ENCODE peak calls at places on chromosomes 3 and 15, in nine cellular contexts. B is CD4-positive, alpha-beta T cell; I is GM23338; A is kidney; W is epithelial cell of esophagus; H is foreskin fibroblast; L is dorsolateral prefrontal cortex; K is ovary; F is uterus. Q is an unnamed sample.

GRCh38 chr3:106215047-106215446 is 346.2 kb upstream of the CBLB start:
- DNase-seq in K (no peak), I (no peak), B (no peak), H (no peak), W (no peak), L (no peak), A (no peak), F (no peak), Q (no peak)

GRCh38 chr3:131602011-131602779 is 99.4 kb upstream of the MRPL3 start:
- DNase-seq in I (no peak), B (no peak), F (no peak), K (no peak), H (no peak), A (no peak), W (no peak), L (no peak), Q (no peak)

GRCh38 chr15:62301993-62302665 is 137.0 kb upstream of the C2CD4B start:
- DNase-seq in K (no peak), B (no peak), H (no peak), L (no peak), I (no peak), F (peak; percentile 38), W (no peak), A (no peak), Q (no peak)

GRCh38 chr15:61037031-61037430 is 192.1 kb downstream of the RORA start:
- DNase-seq in B (no peak), W (no peak), I (no peak), L (no peak), K (no peak), H (no peak), A (no peak), F (no peak), Q (no peak)

GRCh38 chr3:194555175-194556062 is 68.6 kb upstream of the ATP13A3 start:
- DNase-seq in B (no peak), I (no peak), K (no peak), F (no peak), L (no peak), W (no peak), A (no peak), H (no peak), Q (no peak)

GRCh38 chr3:42080452-42080872 is 10.7 kb upstream of the TRAK1 start:
- DNase-seq in A (no peak), H (peak; percentile 65), L (peak; percentile 24), I (no peak), B (no peak), W (peak; percentile 87), F (no peak), K (no peak), Q (peak; percentile 51)

GRCh38 chr3:139122221-139122581 is 77.5 kb upstream of the PRR23C start:
- DNase-seq in K (no peak), B (no peak), F (no peak), L (no peak), W (no peak), I (no peak), A (no peak), H (peak; percentile 92), Q (no peak)

GRCh38 chr3:12471228-12471627 is 13.1 kb upstream of the TSEN2 start:
- DNase-seq in B (no peak), I (peak; percentile 55), L (peak; percentile 10), F (no peak), W (peak; percentile 76), K (no peak), A (no peak), H (no peak), Q (no peak)

GRCh38 chr3:46662771-46663551 is 30.5 kb downstream of the ALS2CL start:
- DNase-seq in L (peak; percentile 75), K (no peak), A (peak; percentile 93), W (no peak), H (peak; percentile 52), I (no peak), B (no peak), F (peak; percentile 46), Q (no peak)

GRCh38 chr15:69909719-69910444 is 187.8 kb downstream of the TLE3 start:
- DNase-seq in F (no peak), H (no peak), I (no peak), B (no peak), L (no peak), A (no peak), W (no peak), K (no peak), Q (no peak)

GRCh38 chr15:70053006-70053702 is 44.6 kb downstream of the TLE3 start:
- DNase-seq in B (no peak), L (no peak), F (peak; percentile 14), W (no peak), H (no peak), I (no peak), K (peak; percentile 16), A (peak; percentile 40), Q (no peak)

GRCh38 chr3:4926892-4927291 is 52.3 kb upstream of the BHLHE40 start:
- DNase-seq in H (no peak), K (no peak), B (no peak), I (no peak), A (no peak), L (no peak), W (no peak), F (no peak), Q (no peak)

GRCh38 chr3:115660646-115661442 is 37.5 kb downstream of the GAP43 start:
- DNase-seq in I (no peak), B (no peak), L (no peak), K (no peak), H (no peak), W (no peak), F (no peak), A (no peak), Q (no peak)

GRCh38 chr15:60760646-60761504 is 281.9 kb upstream of the ICE2 start:
- DNase-seq in H (peak; percentile 35), A (no peak), L (no peak), W (peak; percentile 70), I (no peak), B (no peak), F (no peak), K (no peak), Q (no peak)

GRCh38 chr3:4045756-4046155 is 246.5 kb downstream of the LRRN1 start:
- DNase-seq in I (no peak), H (no peak), A (no peak), F (no peak), K (no peak), B (no peak), W (no peak), L (no peak), Q (no peak)

GRCh38 chr3:13501958-13502790 is 22.1 kb downstream of the HDAC11 start:
- DNase-seq in B (no peak), K (peak; percentile 13), W (no peak), H (no peak), L (no peak), I (no peak), A (peak; percentile 33), F (no peak), Q (no peak)

DNA sequence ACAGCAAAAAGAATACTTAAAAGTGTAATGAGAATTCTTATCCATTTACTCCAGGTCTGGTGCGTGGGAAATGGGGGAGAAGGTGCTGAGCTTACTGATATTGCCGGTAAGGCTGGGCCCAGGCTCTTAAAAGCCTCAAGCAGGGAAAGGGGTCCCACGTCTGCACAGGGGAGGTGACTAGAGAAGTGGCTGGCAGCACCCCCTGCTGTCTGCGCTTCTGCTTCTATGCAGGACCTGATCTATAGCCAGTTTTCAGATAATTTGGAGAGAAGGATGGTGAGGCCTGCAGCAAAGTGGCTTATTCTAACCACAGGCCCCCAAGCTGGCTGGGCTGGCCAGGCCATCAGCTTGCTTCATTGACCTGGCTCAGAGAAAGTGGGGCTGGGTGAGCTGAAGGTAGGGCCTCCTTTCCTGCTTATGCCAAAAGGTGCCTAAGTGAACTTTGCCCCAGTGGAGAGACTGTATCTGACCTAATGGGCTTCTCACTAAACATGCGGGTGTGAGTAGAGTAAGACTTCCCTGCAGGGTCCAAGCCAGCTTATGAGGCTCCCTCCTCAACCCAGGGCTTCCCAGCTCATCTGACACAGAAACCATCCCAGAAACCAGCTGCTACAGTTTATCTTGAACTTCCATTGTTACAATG is 30.9 kb upstream of the ATP1B3 start:
- DNase-seq in I (peak; percentile 67), B (no peak), L (no peak), K (no peak), W (no peak), H (no peak), A (no peak), F (no peak), Q (no peak)
- TF ChIP-seq CTCF in I (peak; percentile 25), B (no peak), L (no peak), K (no peak), W (no peak), H (no peak), A (no peak), F (no peak), Q (no peak)

GRCh38 chr3:52036829-52037228 is 19.5 kb downstream of the DUSP7 start:
- DNase-seq in F (no peak), H (no peak), L (no peak), K (no peak), A (no peak), B (no peak), I (peak; percentile 74), W (no peak), Q (no peak)
- TF ChIP-seq CTCF in F (no peak), H (no peak), L (no peak), K (no peak), A (no peak), B (no peak), I (peak; percentile 30), W (peak; percentile 13), Q (no peak)

GRCh38 chr3:152083058-152083457 is 185.7 kb upstream of the MBNL1 start:
- DNase-seq in L (no peak), I (no peak), A (no peak), K (no peak), F (no peak), H (no peak), W (no peak), B (no peak), Q (no peak)
- TF ChIP-seq CTCF in L (no peak), I (no peak), A (no peak), K (no peak), F (no peak), H (no peak), W (no peak), B (no peak), Q (no peak)

DNA sequence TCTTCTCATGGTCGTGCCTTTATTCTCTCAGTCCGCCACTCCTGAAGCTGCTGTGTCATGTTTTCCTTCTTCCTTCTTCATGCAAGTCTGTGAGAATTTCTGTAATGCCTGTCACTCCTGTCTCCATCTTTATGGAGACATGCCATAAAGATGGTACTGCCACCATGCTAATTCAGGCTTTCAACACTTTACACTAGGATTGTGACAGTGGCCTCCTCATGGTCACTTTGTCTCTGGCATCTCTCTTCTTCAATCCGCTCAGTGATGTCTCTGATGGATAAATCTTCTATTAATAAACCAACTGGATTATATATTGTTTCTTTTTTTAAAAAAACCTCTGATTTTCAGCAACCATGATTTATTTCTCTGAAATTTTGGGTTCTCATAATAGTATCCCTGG is 18.1 kb downstream of the PPM1L start:
- DNase-seq in L (no peak), K (no peak), I (no peak), H (no peak), B (no peak), W (no peak), F (no peak), A (no peak), Q (no peak)
- TF ChIP-seq CTCF in L (no peak), K (no peak), I (no peak), H (no peak), B (no peak), W (no peak), F (no peak), A (no peak), Q (no peak)

Q was measured in activated B cell treated with CpG ODN at 0.5 μM for 24 hours.